ENCODE peak calls at places on chromosomes 7 and 10, in six cellular contexts. L is cardiac muscle cell, F is fibroblast of mammary gland, O is GM12865, Z is fibroblast of lung, V is cardiac fibroblast. M is an unnamed sample.

GRCh38 chr7:45924283-45924682 is 3.2 kb upstream of the IGFBP3 start:
- DNase-seq in L (no peak), F (peak), O (no peak), Z (peak), V (peak), M (peak)

GRCh38 chr7:95398155-95398940 is 2.2 kb upstream of the PON3 start:
- DNase-seq in L (no peak), F (no peak), O (no peak), Z (no peak), V (no peak), M (peak)

GRCh38 chr7:46137725-46138124 is 216.7 kb upstream of the IGFBP3 start:
- DNase-seq in L (no peak), F (no peak), O (no peak), Z (no peak), V (no peak), M (no peak)

GRCh38 chr10:48612241-48612943 is 7.5 kb upstream of the ARHGAP22 start:
- DNase-seq in L (no peak), F (no peak), O (no peak), Z (no peak), V (peak), M (no peak)

GRCh38 chr10:51895209-51895608 is 195.8 kb upstream of the CSTF2T start:
- DNase-seq in L (no peak), F (peak), O (no peak), Z (peak), V (peak), M (no peak)

GRCh38 chr10:89032141-89032814 is 41.7 kb downstream of the FAS start:
- DNase-seq in L (no peak), F (peak), O (peak), Z (peak), V (peak), M (no peak)

GRCh38 chr10:38184477-38184876 is 90.3 kb downstream of the ZNF37A start:
- DNase-seq in L (no peak), F (no peak), O (no peak), Z (no peak), V (no peak), M (no peak)

GRCh38 chr7:79652619-79653018 is 199.2 kb upstream of the MAGI2 start:
- DNase-seq in L (peak), F (no peak), O (no peak), Z (no peak), V (no peak), M (no peak)

GRCh38 chr7:1844336-1844955 is 174.4 kb downstream of the ELFN1 start:
- DNase-seq in L (no peak), F (no peak), O (no peak), Z (no peak), V (no peak), M (peak)

GRCh38 chr10:33653584-33654367 is 319.3 kb upstream of the NRP1 start:
- DNase-seq in L (no peak), F (peak), O (no peak), Z (peak), V (peak), M (no peak)

GRCh38 chr7:17994079-17994478 is 33.6 kb downstream of the PRPS1L1 start:
- DNase-seq in L (no peak), F (no peak), O (no peak), Z (no peak), V (no peak), M (no peak)

GRCh38 chr10:111677747-111678146 is 505.8 kb downstream of the GPAM start:
- DNase-seq in L (no peak), F (peak), O (no peak), Z (no peak), V (peak), M (no peak)

GRCh38 chr10:12685261-12685861 is 316.2 kb downstream of the CCDC3 start:
- DNase-seq in L (no peak), F (no peak), O (no peak), Z (no peak), V (no peak), M (no peak)

GRCh38 chr10:88702848-88703597 is 3.0 kb upstream of the LIPK start:
- DNase-seq in L (no peak), F (peak), O (no peak), Z (no peak), V (peak), M (peak)

GRCh38 chr7:47153076-47153475 is 428.8 kb downstream of the TNS3 start:
- DNase-seq in L (peak), F (peak), O (no peak), Z (peak), V (peak), M (peak)

GRCh38 chr10:31709028-31709427 is 219.6 kb downstream of the ARHGAP12 start:
- DNase-seq in L (no peak), F (no peak), O (peak), Z (no peak), V (peak), M (peak)

GRCh38 chr10:5550621-5551530 is 26.1 kb downstream of the CALML3 start:
- DNase-seq in L (no peak), F (no peak), O (no peak), Z (peak), V (peak), M (peak)

GRCh38 chr10:70690584-70690983 is 18.3 kb downstream of the ADAMTS14 start:
- DNase-seq in L (no peak), F (no peak), O (no peak), Z (no peak), V (no peak), M (no peak)

GRCh38 chr10:110709964-110710587 is 65.9 kb downstream of the RBM20 start:
- DNase-seq in L (no peak), F (no peak), O (no peak), Z (no peak), V (no peak), M (no peak)

GRCh38 chr7:44145419-44145968 is 4.4 kb upstream of the MYL7 start:
- DNase-seq in L (no peak), F (no peak), O (no peak), Z (no peak), V (no peak), M (no peak)

GRCh38 chr7:4748267-4748666 is 27.2 kb upstream of the AP5Z1 start:
- DNase-seq in L (no peak), F (no peak), O (peak), Z (no peak), V (peak), M (no peak)

GRCh38 chr7:30196408-30196807 is 61.6 kb downstream of the MTURN start:
- DNase-seq in L (no peak), F (no peak), O (no peak), Z (no peak), V (no peak), M (no peak)

GRCh38 chr7:92717982-92718716 is 118.2 kb downstream of the CDK6 start:
- DNase-seq in L (no peak), F (peak), O (peak), Z (peak), V (peak), M (peak)

GRCh38 chr10:128062837-128063563 is 63.2 kb downstream of the MKI67 start:
- DNase-seq in L (no peak), F (no peak), O (peak), Z (no peak), V (peak), M (peak)

GRCh38 chr10:95866448-95866842 is 41.3 kb upstream of the CC2D2B start:
- DNase-seq in L (no peak), F (no peak), O (no peak), Z (no peak), V (no peak), M (no peak)

GRCh38 chr10:33803248-33803647 is 468.8 kb upstream of the NRP1 start:
- DNase-seq in L (no peak), F (peak), O (no peak), Z (peak), V (peak), M (peak)

GRCh38 chr7:157557263-157557662 is 220.5 kb downstream of the DNAJB6 start:
- DNase-seq in L (no peak), F (no peak), O (no peak), Z (no peak), V (no peak), M (no peak)

GRCh38 chr10:79407811-79408795 is 37.3 kb downstream of the ZCCHC24 start:
- DNase-seq in L (no peak), F (peak), O (no peak), Z (peak), V (peak), M (peak)

GRCh38 chr7:82810558-82811259 is 352.0 kb downstream of the PCLO start:
- DNase-seq in L (peak), F (peak), O (peak), Z (peak), V (peak), M (peak)

GRCh38 chr10:6065406-6065805 is 3.2 kb upstream of the IL2RA start:
- DNase-seq in L (no peak), F (no peak), O (no peak), Z (no peak), V (no peak), M (no peak)

GRCh38 chr10:76643465-76643864 is 994.1 kb downstream of the KCNMA1 start:
- DNase-seq in L (no peak), F (no peak), O (no peak), Z (no peak), V (no peak), M (no peak)

GRCh38 chr7:111168182-111168581 is 77.3 kb downstream of the LRRN3 start:
- DNase-seq in L (no peak), F (peak), O (no peak), Z (peak), V (peak), M (peak)

GRCh38 chr7:139106959-139107358 is 2.6 kb downstream of the ZC3HAV1 start:
- DNase-seq in L (no peak), F (no peak), O (peak), Z (no peak), V (no peak), M (no peak)
- H3K4me3 ChIP-seq in L (no peak), F (no peak), O (peak), Z (no peak), V (no peak), M (no peak)

GRCh38 chr7:115812796-115813195 is 217.8 kb downstream of the TFEC start:
- DNase-seq in L (no peak), F (no peak), O (no peak), Z (no peak), V (no peak), M (no peak)
- H3K4me3 ChIP-seq in L (no peak), F (no peak), O (no peak), Z (no peak), V (no peak), M (no peak)

GRCh38 chr10:21173433-21173963 is 276.4 kb upstream of the NEBL start:
- DNase-seq in L (peak), F (no peak), O (no peak), Z (no peak), V (no peak), M (no peak)

GRCh38 chr10:21171936-21172773 is 275.0 kb upstream of the NEBL start:
- DNase-seq in L (no peak), F (no peak), O (no peak), Z (no peak), V (no peak), M (no peak)

GRCh38 chr10:21173964-21174669 is 277.0 kb upstream of the NEBL start:
- DNase-seq in L (peak), F (no peak), O (peak), Z (no peak), V (peak), M (peak)

GRCh38 chr10:21171197-21171935 is 274.3 kb upstream of the NEBL start:
- DNase-seq in L (no peak), F (peak), O (no peak), Z (no peak), V (peak), M (no peak)

GRCh38 chr10:21172774-21173432 is 275.8 kb upstream of the NEBL start:
- DNase-seq in L (peak), F (no peak), O (no peak), Z (no peak), V (peak), M (peak)
- H3K4me3 ChIP-seq in L (peak), F (peak), O (no peak), Z (no peak), V (peak), M (no peak)

GRCh38 chr10:102396751-102397151 is 1.2 kb downstream of the NFKB2 start:
- DNase-seq in L (no peak), F (no peak), O (no peak), Z (no peak), V (no peak), M (no peak)
- H3K4me3 ChIP-seq in L (no peak), F (peak), O (peak), Z (no peak), V (no peak), M (no peak)

DNA sequence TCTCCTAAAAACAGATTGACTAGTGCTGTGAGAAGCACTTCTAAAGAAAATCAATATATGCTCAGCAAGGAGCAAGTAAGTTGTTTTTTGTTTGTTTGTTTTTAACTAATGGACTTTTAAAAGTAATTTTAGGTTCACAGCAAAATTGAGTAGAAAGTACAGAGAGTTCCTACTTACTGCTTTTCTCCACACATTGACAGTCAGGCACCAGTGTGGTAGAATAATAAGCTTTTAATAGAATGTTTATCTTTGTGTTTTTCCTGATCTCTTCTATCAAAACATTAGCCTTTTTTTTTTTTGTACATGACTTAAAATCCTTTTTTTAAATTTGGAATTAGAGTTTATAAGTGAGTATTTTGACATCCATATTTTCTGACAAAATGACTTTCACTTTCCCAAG is 28.0 kb downstream of the MINPP1 start:
- DNase-seq in L (no peak), F (no peak), O (no peak), Z (no peak), V (no peak), M (no peak)
- H3K4me3 ChIP-seq in L (no peak), F (no peak), O (no peak), Z (no peak), V (no peak), M (no peak)

GRCh38 chr10:92699518-92700272 is 9.9 kb downstream of the HHEX start:
- DNase-seq in L (peak), F (peak), O (peak), Z (peak), V (peak), M (peak)
- H3K4me3 ChIP-seq in L (peak), F (peak), O (peak), Z (peak), V (peak), M (peak)

DNA sequence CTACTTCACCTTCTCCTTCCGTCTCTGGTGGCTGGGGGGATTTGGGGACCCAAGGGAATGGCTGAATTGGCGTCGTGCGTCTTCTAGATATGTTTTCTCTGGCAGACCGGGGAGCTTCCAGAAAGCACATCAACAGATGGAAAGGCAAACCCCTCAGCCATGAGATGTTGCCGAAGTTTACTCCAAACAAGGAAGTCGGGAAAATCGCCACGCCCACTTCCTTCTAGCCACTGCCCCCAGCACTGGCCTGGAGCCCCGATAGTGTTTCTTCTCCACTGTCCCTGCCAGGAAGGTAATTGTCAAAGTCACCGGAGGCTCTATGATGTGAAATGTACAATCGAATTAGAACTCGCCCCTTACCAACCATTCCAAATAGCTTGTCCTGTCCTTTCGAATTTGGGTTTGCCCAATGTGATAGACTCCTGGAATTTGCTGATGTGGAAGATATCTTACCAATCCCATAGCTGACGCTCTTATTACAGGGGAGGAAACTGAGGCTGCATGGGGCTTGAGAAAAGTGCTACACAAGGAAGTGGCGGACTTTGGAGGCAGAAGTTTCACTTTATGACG is 191.0 kb downstream of the LSM5 start:
- DNase-seq in L (peak), F (no peak), O (no peak), Z (no peak), V (peak), M (no peak)
- H3K4me3 ChIP-seq in L (peak), F (no peak), O (no peak), Z (peak), V (peak), M (no peak)

GRCh38 chr7:105838273-105839141 is 37.9 kb downstream of the ATXN7L1 start:
- DNase-seq in L (peak), F (peak), O (no peak), Z (no peak), V (peak), M (peak)
- H3K4me3 ChIP-seq in L (no peak), F (no peak), O (no peak), Z (no peak), V (no peak), M (peak)

GRCh38 chr7:105164751-105165150 is 150.7 kb downstream of the KMT2E start:
- DNase-seq in L (no peak), F (peak), O (no peak), Z (no peak), V (no peak), M (no peak)
- H3K4me3 ChIP-seq in L (no peak), F (no peak), O (no peak), Z (no peak), V (no peak), M (no peak)

DNA sequence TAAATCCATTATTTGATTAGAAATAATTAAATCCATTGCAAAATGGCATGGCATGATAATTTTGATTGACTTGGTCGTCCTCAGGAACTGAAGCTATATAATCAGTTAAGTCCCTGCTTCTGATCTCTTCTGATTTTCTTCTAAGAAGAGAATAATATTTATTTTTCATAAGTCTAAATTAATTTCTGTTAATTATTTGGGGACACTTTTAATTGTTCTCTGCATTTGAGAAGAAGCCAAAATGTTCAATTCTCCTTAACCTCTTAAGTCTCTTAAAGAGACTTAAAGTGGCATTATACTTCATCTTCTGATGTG is 67.2 kb downstream of the CAV1 start:
- DNase-seq in L (no peak), F (no peak), O (no peak), Z (no peak), V (no peak), M (no peak)
- H3K4me3 ChIP-seq in L (no peak), F (no peak), O (no peak), Z (no peak), V (no peak), M (peak)

M was measured in SJCRH30.